ENCODE peak calls at places on chromosomes 12 and 14, in nine cellular contexts. L is iPS DF 6.9; N is thoracic aorta; F is right atrium auricular region; P is CD8-positive, alpha-beta T cell; Q is effector memory CD4-positive, alpha-beta T cell; T is WERI-Rb-1; D is right lobe of liver; R is adrenal gland. I is an unnamed sample.

GRCh38 chr12:53964315-53964713 is 8.6 kb upstream of the HOXC11 start:
- DNase-seq in L (no peak), N (no peak), F (no peak), P (no peak), Q (no peak), T (no peak), D (no peak), R (no peak), I (no peak)

GRCh38 chr12:92802906-92803305 is 100.1 kb downstream of the PLEKHG7 start:
- DNase-seq in L (no peak), N (no peak), F (no peak), P (no peak), Q (no peak), T (no peak), D (no peak), R (no peak), I (no peak)

GRCh38 chr12:25482637-25483036 is 70.4 kb downstream of the LMNTD1 start:
- DNase-seq in L (no peak), N (no peak), F (no peak), P (no peak), Q (no peak), T (no peak), D (no peak), R (no peak), I (no peak)

GRCh38 chr14:35533357-35534129 is 421 bp upstream of the INSM2 start:
- DNase-seq in L (no peak), N (no peak), F (no peak), P (no peak), Q (peak; percentile 16), T (peak; percentile 99), D (peak; percentile 69), R (peak; percentile 64), I (no peak)

GRCh38 chr12:916240-916639 is 33.3 kb downstream of the RAD52 start:
- DNase-seq in L (no peak), N (no peak), F (no peak), P (no peak), Q (no peak), T (no peak), D (no peak), R (no peak), I (no peak)

GRCh38 chr12:67747869-67748760 is 99.6 kb downstream of the DYRK2 start:
- DNase-seq in L (no peak), N (no peak), F (no peak), P (no peak), Q (no peak), T (peak; percentile 12), D (peak; percentile 63), R (peak; percentile 65), I (no peak)

GRCh38 chr12:39620664-39621658 is 1.4 kb upstream of the ABCD2 start:
- DNase-seq in L (no peak), N (no peak), F (no peak), P (no peak), Q (no peak), T (no peak), D (no peak), R (no peak), I (no peak)

GRCh38 chr12:121813951-121814350 is 10.1 kb downstream of the SETD1B start:
- DNase-seq in L (no peak), N (no peak), F (no peak), P (no peak), Q (no peak), T (no peak), D (peak; percentile 17), R (no peak), I (no peak)

GRCh38 chr12:131675126-131676080 is 35.5 kb upstream of the SFSWAP start:
- DNase-seq in L (no peak), N (no peak), F (no peak), P (no peak), Q (no peak), T (no peak), D (no peak), R (no peak), I (no peak)

GRCh38 chr12:119409043-119409442 is 74.5 kb downstream of the CCDC60 start:
- DNase-seq in L (no peak), N (no peak), F (no peak), P (no peak), Q (no peak), T (no peak), D (no peak), R (no peak), I (no peak)

GRCh38 chr12:6423267-6424007 is 21.3 kb upstream of the CD27 start:
- DNase-seq in L (peak; percentile 89), N (peak; percentile 51), F (peak; percentile 94), P (peak; percentile 53), Q (peak; percentile 57), T (peak; percentile 80), D (peak; percentile 76), R (peak; percentile 96), I (no peak)

GRCh38 chr12:51871918-51872688 is 15.8 kb upstream of the ANKRD33 start:
- DNase-seq in L (no peak), N (no peak), F (no peak), P (no peak), Q (no peak), T (peak; percentile 94), D (no peak), R (no peak), I (no peak)

GRCh38 chr14:47674148-47674545 is 1.3 kb downstream of the MDGA2 start:
- DNase-seq in L (no peak), N (no peak), F (no peak), P (no peak), Q (no peak), T (peak; percentile 52), D (no peak), R (no peak), I (no peak)

GRCh38 chr14:101520621-101521305 is 40.5 kb upstream of the DIO3 start:
- DNase-seq in L (no peak), N (peak; percentile 31), F (peak; percentile 78), P (no peak), Q (no peak), T (no peak), D (no peak), R (peak; percentile 61), I (no peak)
- H3K27ac ChIP-seq in L (no peak overlapping the region), N (peak overlapping the region; percentile 64), F (no peak overlapping the region), P (no peak overlapping the region), Q (no peak overlapping the region), T (no peak overlapping the region), D (no peak overlapping the region), R (no peak overlapping the region), I (peak overlapping the region; percentile 73)

GRCh38 chr12:100229876-100230275 is 29.3 kb downstream of the ACTR6 start:
- DNase-seq in L (no peak), N (no peak), F (no peak), P (no peak), Q (no peak), T (no peak), D (no peak), R (no peak), I (no peak)
- H3K27ac ChIP-seq in L (no peak overlapping the region), N (no peak overlapping the region), F (no peak overlapping the region), P (no peak overlapping the region), Q (no peak overlapping the region), T (no peak overlapping the region), D (no peak overlapping the region), R (no peak overlapping the region), I (peak overlapping the region; percentile 68)

GRCh38 chr12:108441549-108441948 is 73.5 kb upstream of the FICD start:
- DNase-seq in L (no peak), N (no peak), F (no peak), P (no peak), Q (no peak), T (no peak), D (no peak), R (no peak), I (no peak)
- H3K27ac ChIP-seq in L (peak overlapping the region; percentile 98), N (no peak overlapping the region), F (no peak overlapping the region), P (no peak overlapping the region), Q (no peak overlapping the region), T (no peak overlapping the region), D (no peak overlapping the region), R (no peak overlapping the region), I (no peak overlapping the region)

DNA sequence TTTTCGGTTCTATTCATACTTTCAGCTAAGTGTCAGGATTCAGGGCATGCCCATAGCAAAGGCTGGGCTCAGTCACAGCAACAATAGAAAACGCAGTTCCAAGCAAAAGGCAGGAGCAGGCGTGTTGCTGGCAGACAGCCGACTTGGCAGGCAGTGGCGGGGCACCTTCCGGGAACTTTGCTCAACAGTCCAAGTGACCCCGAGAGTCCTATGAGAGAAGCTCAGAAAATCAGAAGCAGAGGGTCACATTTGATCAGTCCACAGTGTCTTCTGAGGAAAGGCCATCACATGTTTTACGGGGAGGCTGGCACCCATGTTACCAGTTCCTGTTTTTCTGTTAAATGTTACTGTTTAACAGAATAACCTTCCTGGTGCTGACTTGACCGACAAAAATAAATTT is 115.0 kb downstream of the DACT1 start:
- DNase-seq in L (no peak), N (no peak), F (peak; percentile 88), P (no peak), Q (no peak), T (no peak), D (peak; percentile 88), R (peak; percentile 94), I (no peak)
- H3K27ac ChIP-seq in L (no peak overlapping the region), N (peak overlapping the region; percentile 53), F (peak overlapping the region; percentile 31), P (no peak overlapping the region), Q (no peak overlapping the region), T (no peak overlapping the region), D (peak overlapping the region; percentile 45), R (no peak overlapping the region), I (peak overlapping the region; percentile 18)

GRCh38 chr12:126443977-126444376 is 1378.7 kb downstream of the AACS start:
- DNase-seq in L (no peak), N (no peak), F (no peak), P (no peak), Q (no peak), T (no peak), D (no peak), R (no peak), I (no peak)
- H3K27ac ChIP-seq in L (no peak overlapping the region), N (no peak overlapping the region), F (no peak overlapping the region), P (no peak overlapping the region), Q (no peak overlapping the region), T (no peak overlapping the region), D (no peak overlapping the region), R (no peak overlapping the region), I (no peak overlapping the region)

GRCh38 chr12:85829391-85829790 is 6.8 kb downstream of the RASSF9 start:
- DNase-seq in L (no peak), N (no peak), F (no peak), P (no peak), Q (no peak), T (no peak), D (no peak), R (no peak), I (no peak)
- H3K27ac ChIP-seq in L (no peak overlapping the region), N (no peak overlapping the region), F (no peak overlapping the region), P (no peak overlapping the region), Q (no peak overlapping the region), T (no peak overlapping the region), D (no peak overlapping the region), R (no peak overlapping the region), I (no peak overlapping the region)

GRCh38 chr14:20456971-20457370 is 1.9 kb downstream of the APEX1 start:
- DNase-seq in L (no peak), N (no peak), F (no peak), P (no peak), Q (no peak), T (no peak), D (no peak), R (peak; percentile 39), I (no peak)
- H3K27ac ChIP-seq in L (no peak overlapping the region), N (no peak overlapping the region), F (no peak overlapping the region), P (no peak overlapping the region), Q (no peak overlapping the region), T (no peak overlapping the region), D (no peak overlapping the region), R (no peak overlapping the region), I (peak overlapping the region; percentile 12)

I was measured in esophagus squamous epithelium.